ENCODE peak calls at places on chromosomes 11 and 22, in six cellular contexts. W, T, V, J, R and B are unnamed samples.

GRCh38 chr11:125494987-125495725 is 909 bp downstream of the FEZ1 start:
- DNase-seq in W (peak), T (peak), V (no peak), J (peak), R (peak), B (no peak)

GRCh38 chr11:113162590-113162961 is 151.8 kb upstream of the TTC12 start:
- DNase-seq in W (no peak), T (no peak), V (peak), J (no peak), R (no peak), B (no peak)

GRCh38 chr22:19179472-19180048 is 1.0 kb upstream of the SLC25A1 start:
- DNase-seq in W (peak), T (no peak), V (peak), J (peak), R (peak), B (peak)

GRCh38 chr11:61168292-61168691 is 7.1 kb upstream of the VPS37C start:
- DNase-seq in W (no peak), T (no peak), V (no peak), J (no peak), R (no peak), B (no peak)

GRCh38 chr11:67238894-67239794 is 27.1 kb upstream of the GRK2 start:
- DNase-seq in W (peak), T (no peak), V (no peak), J (no peak), R (no peak), B (no peak)

GRCh38 chr22:25622011-25622410 is 57.5 kb downstream of the GRK3 start:
- DNase-seq in W (no peak), T (no peak), V (peak), J (no peak), R (no peak), B (no peak)

GRCh38 chr22:37661160-37661924 is 2.8 kb downstream of the PDXP start:
- DNase-seq in W (peak), T (no peak), V (peak), J (no peak), R (no peak), B (no peak)

GRCh38 chr11:124961972-124962609 is 8.1 kb downstream of the CCDC15 start:
- DNase-seq in W (peak), T (no peak), V (peak), J (no peak), R (no peak), B (no peak)

GRCh38 chr11:131614514-131615085 is 244.2 kb downstream of the NTM start:
- DNase-seq in W (no peak), T (no peak), V (no peak), J (no peak), R (no peak), B (no peak)

DNA sequence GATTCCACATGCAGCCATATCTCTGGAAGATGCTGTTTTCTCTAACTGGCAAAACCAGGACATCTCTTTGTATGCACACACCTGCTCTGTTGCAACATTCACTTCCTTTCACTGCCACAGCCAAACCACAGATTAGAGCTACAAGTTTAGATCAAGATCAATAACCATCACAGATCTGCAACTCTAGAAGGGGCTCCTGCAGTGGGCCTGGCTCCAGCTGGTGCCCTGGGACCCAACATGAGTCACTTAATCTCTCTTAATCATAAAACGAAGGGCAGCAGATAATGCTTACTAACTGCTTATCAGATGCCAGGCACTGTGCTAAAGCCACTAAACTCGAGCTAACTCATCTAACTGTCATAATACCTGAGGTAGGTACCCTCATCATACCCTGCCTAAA is 22.1 kb downstream of the SMCO4 start:
- DNase-seq in W (no peak), T (no peak), V (no peak), J (no peak), R (no peak), B (no peak)
- H3K4me3 ChIP-seq in W (no peak), T (no peak), V (no peak), J (no peak), R (no peak), B (no peak)

DNA sequence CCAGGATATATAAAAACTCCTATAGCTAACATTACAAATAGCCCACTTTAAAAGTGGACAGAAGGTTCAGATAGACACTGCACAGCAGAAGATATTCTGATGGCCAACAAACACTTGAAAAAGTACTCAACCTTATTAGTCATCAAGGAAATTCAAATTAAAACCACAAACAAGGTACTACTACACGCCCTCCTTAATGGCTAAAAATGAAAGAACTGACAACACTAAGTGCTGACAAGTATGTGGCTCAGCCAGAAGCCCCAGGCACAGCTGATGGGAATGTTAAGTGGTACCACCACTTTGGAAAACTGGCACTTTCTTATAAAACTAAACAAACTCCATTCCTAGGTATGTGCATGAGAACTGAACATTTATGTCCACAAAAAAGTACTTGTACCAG is 320.1 kb downstream of the TBC1D22A start:
- DNase-seq in W (no peak), T (no peak), V (no peak), J (no peak), R (no peak), B (no peak)
- TF ChIP-seq CTCF in W (no peak), T (no peak), V (no peak), J (no peak), R (no peak), B (no peak)

GRCh38 chr22:23184764-23185113 is 4.4 kb downstream of the BCR start:
- DNase-seq in W (no peak), T (no peak), V (no peak), J (no peak), R (no peak), B (no peak)

GRCh38 chr22:23182289-23183106 is 2.2 kb downstream of the BCR start:
- DNase-seq in W (no peak), T (no peak), V (no peak), J (no peak), R (no peak), B (no peak)

GRCh38 chr22:23184100-23184763 is 3.9 kb downstream of the BCR start:
- DNase-seq in W (no peak), T (no peak), V (no peak), J (no peak), R (no peak), B (no peak)

GRCh38 chr22:23181763-23182288 is 1.5 kb downstream of the BCR start:
- DNase-seq in W (no peak), T (no peak), V (no peak), J (peak), R (no peak), B (no peak)

GRCh38 chr22:23183107-23183698 is 2.9 kb downstream of the BCR start:
- DNase-seq in W (peak), T (no peak), V (peak), J (no peak), R (peak), B (peak)
- H3K4me3 ChIP-seq in W (peak), T (peak), V (peak), J (peak), R (peak), B (peak)

GRCh38 chr22:22397875-22398524 is 110.5 kb downstream of the ZNF280B start:
- DNase-seq in W (peak), T (no peak), V (no peak), J (no peak), R (no peak), B (no peak)

GRCh38 chr22:22395230-22395629 is 113.3 kb downstream of the ZNF280B start:
- DNase-seq in W (no peak), T (no peak), V (no peak), J (no peak), R (no peak), B (no peak)

GRCh38 chr22:22398530-22399327 is 109.8 kb downstream of the ZNF280B start:
- DNase-seq in W (no peak), T (no peak), V (no peak), J (no peak), R (no peak), B (no peak)

GRCh38 chr22:22396741-22397291 is 111.7 kb downstream of the ZNF280B start:
- DNase-seq in W (no peak), T (no peak), V (no peak), J (no peak), R (no peak), B (no peak)

GRCh38 chr22:22397292-22397870 is 111.2 kb downstream of the ZNF280B start:
- DNase-seq in W (peak), T (no peak), V (no peak), J (no peak), R (no peak), B (no peak)
- TF ChIP-seq CTCF in W (no peak), T (no peak), V (peak), J (no peak), R (no peak), B (no peak)